ENCODE peak calls at places on chromosome 14, in four cellular contexts. X, Z, A and U are unnamed samples. For H3K4me1 and H3K9me3, the result is how much of the 10 kb centered on the place peaks cover.

GRCh38 chr14:20454645-20455354 is at the start of the genes APEX1 and OSGEP:
- DNase-seq in X (peak), A (peak), Z (peak), U (peak)

GRCh38 chr14:73567365-73567764 is 1.6 kb upstream of the ACOT2 start:
- DNase-seq in A (no peak), X (no peak), Z (no peak), U (no peak)

GRCh38 chr14:64706119-64706465 is 1.9 kb downstream of the PLEKHG3 start:
- DNase-seq in X (peak), Z (no peak), A (no peak), U (no peak)

GRCh38 chr14:50839048-50839447 is 8.1 kb upstream of the NIN start:
- DNase-seq in X (no peak), Z (no peak), A (no peak), U (no peak)

GRCh38 chr14:69325086-69325485 is 65.1 kb downstream of the GALNT16 start:
- DNase-seq in X (peak), A (no peak), Z (no peak), U (no peak)

GRCh38 chr14:85088231-85088630 is 441.7 kb upstream of the FLRT2 start:
- DNase-seq in A (no peak), Z (no peak), X (no peak), U (no peak)

GRCh38 chr14:70827366-70828151 is 18.2 kb upstream of the MAP3K9 start:
- DNase-seq in A (no peak), X (no peak), Z (peak), U (no peak)

GRCh38 chr14:106209745-106210144 is 683.4 kb downstream of the TMEM121 start:
- DNase-seq in X (no peak), A (no peak), Z (no peak), U (no peak)

GRCh38 chr14:76236172-76237130 is 84.7 kb downstream of the GPATCH2L start:
- DNase-seq in A (no peak), Z (no peak), X (no peak), U (no peak)

GRCh38 chr14:73245401-73246325 is 8.4 kb downstream of the PAPLN start:
- DNase-seq in A (no peak), X (no peak), Z (peak), U (peak)

GRCh38 chr14:22780941-22781605 is 14.6 kb downstream of the OXA1L start:
- DNase-seq in A (no peak), Z (no peak), X (no peak), U (peak)

GRCh38 chr14:68282479-68283377 is 463.1 kb downstream of the RAD51B start:
- DNase-seq in Z (no peak), X (no peak), A (no peak), U (no peak)

GRCh38 chr14:95216013-95216412 is 58.7 kb upstream of the DICER1 start:
- DNase-seq in A (no peak), X (no peak), Z (no peak), U (no peak)
- TF ChIP-seq POLR2A in A (no peak), X (no peak), Z (no peak), U (no peak)

GRCh38 chr14:104981699-104982541 is 3.7 kb upstream of the CLBA1 start:
- DNase-seq in Z (no peak), X (peak), A (no peak), U (no peak)

GRCh38 chr14:104983231-104983721 is 2.3 kb upstream of the CLBA1 start:
- DNase-seq in Z (no peak), X (peak), A (no peak), U (no peak)

GRCh38 chr14:104980601-104981531 is 2.7 kb upstream of the AHNAK2 start:
- DNase-seq in X (peak), A (no peak), Z (no peak), U (no peak)

GRCh38 chr14:104984056-104984894 is 1.3 kb upstream of the CLBA1 start:
- DNase-seq in Z (no peak), A (no peak), X (peak), U (no peak)

GRCh38 chr14:104982548-104983230 is 2.9 kb upstream of the CLBA1 start:
- DNase-seq in Z (no peak), A (no peak), X (peak), U (no peak)
- H3K4me1 ChIP-seq in Z (under half), A (under half), X (under half), U (under half)

DNA sequence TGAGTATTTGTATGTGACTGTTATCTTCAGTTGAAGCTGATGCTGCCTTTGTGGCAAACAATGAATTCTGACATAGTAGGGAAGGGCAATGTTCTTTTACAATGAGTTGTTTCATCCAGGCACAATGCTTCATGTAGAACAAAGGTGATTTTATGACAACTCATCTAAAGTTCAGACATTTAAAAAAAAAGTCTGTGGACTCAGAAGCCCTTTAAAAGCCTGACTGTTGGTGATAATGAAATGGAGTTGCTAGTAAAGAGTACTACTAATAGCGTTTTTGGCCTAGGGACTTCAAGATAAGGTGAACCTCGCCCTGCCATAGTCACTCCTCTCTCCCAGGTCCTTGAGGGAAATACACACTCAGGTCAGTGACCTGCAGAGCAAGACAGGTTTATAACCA is 105.1 kb downstream of the AKAP6 start:
- DNase-seq in A (no peak), Z (peak), X (no peak), U (no peak)
- H3K9me3 ChIP-seq in A (under half), Z (under half), X (under half), U (under half)

GRCh38 chr14:24441485-24441884 is 1.1 kb downstream of the SDR39U1 start:
- DNase-seq in Z (no peak), A (no peak), X (no peak), U (no peak)

GRCh38 chr14:24440606-24441399 is 1.8 kb downstream of the SDR39U1 start:
- DNase-seq in A (no peak), Z (no peak), X (no peak), U (no peak)

GRCh38 chr14:24439257-24439656 is 3.3 kb downstream of the SDR39U1 start:
- DNase-seq in Z (no peak), X (peak), A (no peak), U (no peak)

GRCh38 chr14:24438198-24439095 is 4.1 kb downstream of the SDR39U1 start:
- DNase-seq in A (no peak), X (peak), Z (no peak), U (no peak)

DNA sequence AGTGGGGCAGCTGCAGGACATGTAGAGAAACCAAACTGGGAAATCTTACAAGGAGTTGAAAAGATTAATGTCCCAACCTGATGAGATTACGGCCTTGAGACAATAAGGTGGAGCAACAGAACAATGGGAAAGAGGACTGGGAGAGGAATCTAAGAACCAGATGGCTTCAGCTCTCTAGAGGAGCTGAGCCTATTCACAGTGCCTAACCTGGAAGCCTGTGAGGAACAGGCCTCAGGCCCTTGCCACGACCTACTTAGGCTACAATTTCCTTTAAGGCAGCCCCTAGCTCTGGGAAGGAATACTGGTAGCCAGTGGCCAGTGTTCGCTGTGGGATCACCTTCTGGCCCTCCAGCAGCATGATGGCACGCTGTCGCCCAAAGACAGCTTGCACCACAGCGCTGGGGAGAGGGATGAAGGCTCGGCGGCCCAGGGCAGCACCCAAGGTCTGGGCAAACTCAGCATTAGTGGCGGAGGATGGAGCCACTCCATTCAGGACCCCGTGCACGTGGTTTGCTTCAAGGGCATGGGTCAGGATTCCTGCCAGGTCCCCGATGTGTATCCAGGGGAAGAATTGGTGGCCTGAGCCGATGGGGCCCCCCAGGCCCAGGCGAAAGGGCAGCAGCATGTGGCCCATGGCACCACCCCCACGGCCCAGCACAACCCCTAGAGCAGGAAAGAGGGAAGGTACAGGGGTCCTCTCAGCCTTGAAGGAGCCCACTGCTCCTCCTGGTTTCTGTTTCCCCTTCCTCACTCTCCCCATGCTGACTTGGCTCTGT is 2.6 kb downstream of the SDR39U1 start:
- DNase-seq in X (peak), Z (no peak), A (no peak), U (no peak)
- TF ChIP-seq POLR2A in X (no peak), Z (no peak), A (no peak), U (no peak)

GRCh38 chr14:35297677-35298076 is 5.5 kb downstream of the PSMA6 start:
- DNase-seq in A (no peak), Z (no peak), X (no peak), U (no peak)
- H3K4me1 ChIP-seq in A (under half), Z (under half), X (half or more), U (under half)

DNA sequence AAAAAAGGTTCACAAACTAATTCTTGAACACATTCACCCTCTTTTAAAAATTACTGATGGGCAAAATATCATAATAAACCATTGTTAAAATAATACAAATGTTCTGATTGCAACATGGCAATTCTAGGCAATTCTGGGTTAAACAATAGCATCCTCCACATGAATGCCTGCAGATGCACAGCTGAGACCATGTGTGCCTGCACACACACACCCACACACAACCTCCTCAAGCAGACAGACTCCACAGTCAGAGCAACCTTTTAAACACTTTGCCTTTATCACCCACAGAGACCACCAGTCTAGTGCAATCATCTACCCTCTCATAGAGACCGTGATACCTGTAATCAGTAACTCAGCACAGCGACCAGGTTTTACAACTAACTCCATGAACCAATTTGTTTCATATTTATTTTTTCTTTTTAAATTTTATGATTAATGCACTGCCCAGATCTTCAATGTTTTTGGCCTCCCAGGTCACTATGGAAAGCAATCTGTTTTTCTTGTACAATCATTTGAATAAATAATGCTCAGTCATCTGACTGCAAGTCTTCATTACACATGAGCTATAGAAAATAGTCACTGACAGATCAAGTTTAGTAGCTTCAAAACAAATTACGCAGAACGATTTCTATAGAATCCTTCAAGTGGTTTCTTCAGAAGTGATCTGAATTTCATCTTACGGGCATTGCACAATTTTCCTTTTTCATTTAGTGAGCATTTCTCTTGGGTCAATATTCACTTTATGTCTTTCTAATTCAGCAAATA is 105.8 kb downstream of the PRKD1 start:
- DNase-seq in A (no peak), X (no peak), Z (no peak), U (no peak)
- H3K9me3 ChIP-seq in A (under half), X (under half), Z (under half), U (under half)

GRCh38 chr14:80059041-80059440 is 152.3 kb downstream of the DIO2 start:
- DNase-seq in A (no peak), Z (no peak), X (no peak), U (no peak)
- TF ChIP-seq POLR2A in A (no peak), Z (no peak), X (no peak), U (no peak)

GRCh38 chr14:54672181-54672580 is 105.3 kb downstream of the SAMD4A start:
- DNase-seq in Z (no peak), A (no peak), X (no peak), U (no peak)

GRCh38 chr14:54671537-54671936 is 104.6 kb downstream of the SAMD4A start:
- DNase-seq in Z (no peak), X (no peak), A (no peak), U (no peak)

GRCh38 chr14:54667764-54668163 is 100.8 kb downstream of the SAMD4A start:
- DNase-seq in A (no peak), Z (no peak), X (no peak), U (no peak)

GRCh38 chr14:54672688-54673087 is 105.8 kb downstream of the SAMD4A start:
- DNase-seq in A (no peak), Z (no peak), X (no peak), U (no peak)

DNA sequence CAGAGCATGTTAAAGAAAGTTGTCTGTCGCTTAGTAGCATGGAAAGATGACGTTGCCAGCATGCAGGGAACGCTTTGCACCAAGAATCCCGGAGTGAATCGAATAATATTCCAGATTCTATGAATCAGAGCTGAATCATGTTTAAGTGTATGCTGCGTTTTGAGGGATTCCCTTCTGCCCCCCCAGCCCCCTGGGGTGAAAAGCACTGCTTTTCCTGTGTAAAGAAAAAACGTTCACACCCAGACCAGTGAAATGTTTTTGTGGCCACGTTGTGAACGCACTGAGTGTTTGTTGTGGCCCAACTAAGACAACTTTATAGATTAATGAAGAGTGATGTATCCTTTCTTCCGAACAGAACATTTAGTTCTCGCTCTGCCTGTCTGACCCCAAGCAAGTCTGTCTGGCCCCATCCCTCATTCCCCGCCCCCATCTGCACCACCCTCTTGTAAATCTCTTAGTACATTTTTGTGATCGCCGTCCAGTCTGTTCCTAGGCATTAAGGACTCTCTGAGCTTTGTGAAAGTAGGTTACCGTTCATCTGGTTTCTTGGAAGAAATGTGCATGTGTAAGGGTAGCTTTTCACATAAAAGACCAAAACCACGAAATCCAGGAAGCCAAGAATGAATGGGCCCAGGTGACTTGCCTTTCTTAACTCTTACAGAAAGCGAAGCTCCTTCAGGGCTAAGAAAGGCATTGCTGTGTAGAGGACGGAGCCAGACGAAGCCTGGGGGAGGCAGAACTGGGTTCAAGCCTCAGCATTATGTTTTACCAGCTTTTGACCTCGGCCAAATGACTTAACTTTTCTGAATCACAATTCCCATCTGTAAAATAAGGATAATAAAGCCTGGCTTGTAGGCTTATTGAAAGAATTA is 103.1 kb downstream of the SAMD4A start:
- DNase-seq in A (no peak), X (peak), Z (peak), U (no peak)
- H3K4me1 ChIP-seq in A (under half), X (under half), Z (under half), U (under half)